ENCODE peak calls at places on chromosomes 1 and 21, in seven cellular contexts. One of them, this sample, is unnamed.

GRCh38 chr1:221487781-221488520 is 253.9 kb downstream of the DUSP10 start:
- DNase-seq in HFF-Myc: no peak
- DNase-seq in GM23338: no peak
- DNase-seq in astrocyte: peak
- DNase-seq in fibroblast of lung: peak
- DNase-seq in pancreas: no peak
- DNase-seq in HCT116: no peak
- DNase-seq in this sample: no peak

GRCh38 chr1:119477710-119478109 is 29.3 kb upstream of the HSD3B1 start:
- DNase-seq in HCT116: no peak
- DNase-seq in astrocyte: no peak
- DNase-seq in pancreas: no peak
- DNase-seq in fibroblast of lung: peak
- DNase-seq in HFF-Myc: no peak
- DNase-seq in GM23338: peak
- DNase-seq in this sample: no peak

GRCh38 chr1:46784666-46785065 is 14.2 kb upstream of the CYP4B1 start:
- DNase-seq in fibroblast of lung: no peak
- DNase-seq in GM23338: peak
- DNase-seq in HCT116: no peak
- DNase-seq in pancreas: no peak
- DNase-seq in HFF-Myc: no peak
- DNase-seq in astrocyte: no peak
- DNase-seq in this sample: no peak

GRCh38 chr1:50750021-50750619 is 209.9 kb downstream of the FAF1 start:
- DNase-seq in pancreas: no peak
- DNase-seq in HFF-Myc: peak
- DNase-seq in HCT116: peak
- DNase-seq in GM23338: peak
- DNase-seq in astrocyte: peak
- DNase-seq in fibroblast of lung: peak
- DNase-seq in this sample: no peak

GRCh38 chr1:153606194-153606593 is 6.7 kb downstream of the S100A16 start:
- DNase-seq in pancreas: no peak
- DNase-seq in fibroblast of lung: no peak
- DNase-seq in GM23338: no peak
- DNase-seq in HFF-Myc: no peak
- DNase-seq in HCT116: no peak
- DNase-seq in astrocyte: no peak
- DNase-seq in this sample: no peak

GRCh38 chr1:116356673-116357072 is 16.4 kb upstream of the ATP1A1 start:
- DNase-seq in pancreas: no peak
- DNase-seq in fibroblast of lung: peak
- DNase-seq in astrocyte: no peak
- DNase-seq in HCT116: no peak
- DNase-seq in HFF-Myc: no peak
- DNase-seq in GM23338: no peak
- DNase-seq in this sample: no peak

GRCh38 chr1:35756064-35756463 is 13.7 kb downstream of the CLSPN start:
- DNase-seq in HCT116: no peak
- DNase-seq in GM23338: no peak
- DNase-seq in astrocyte: no peak
- DNase-seq in HFF-Myc: no peak
- DNase-seq in fibroblast of lung: no peak
- DNase-seq in pancreas: no peak
- DNase-seq in this sample: no peak

GRCh38 chr1:94690033-94690712 is 130.0 kb upstream of the SLC44A3 start:
- DNase-seq in HCT116: no peak
- DNase-seq in HFF-Myc: no peak
- DNase-seq in fibroblast of lung: peak
- DNase-seq in astrocyte: peak
- DNase-seq in GM23338: no peak
- DNase-seq in pancreas: no peak
- DNase-seq in this sample: no peak

GRCh38 chr1:227947425-227947677 is 381 bp downstream of the WNT9A start:
- DNase-seq in pancreas: no peak
- DNase-seq in HCT116: no peak
- DNase-seq in astrocyte: no peak
- DNase-seq in fibroblast of lung: no peak
- DNase-seq in HFF-Myc: no peak
- DNase-seq in GM23338: no peak
- DNase-seq in this sample: peak

GRCh38 chr1:78607334-78607927 is 12.8 kb upstream of the IFI44L start:
- DNase-seq in fibroblast of lung: peak
- DNase-seq in HCT116: peak
- DNase-seq in HFF-Myc: peak
- DNase-seq in pancreas: no peak
- DNase-seq in GM23338: peak
- DNase-seq in astrocyte: peak
- DNase-seq in this sample: peak

GRCh38 chr21:36691539-36692124 is 7.3 kb upstream of the SIM2 start:
- DNase-seq in HCT116: no peak
- DNase-seq in pancreas: no peak
- DNase-seq in HFF-Myc: no peak
- DNase-seq in GM23338: peak
- DNase-seq in astrocyte: peak
- DNase-seq in fibroblast of lung: no peak
- DNase-seq in this sample: no peak

GRCh38 chr21:34701726-34702125 is 32.9 kb downstream of the CLIC6 start:
- DNase-seq in HCT116: no peak
- DNase-seq in fibroblast of lung: no peak
- DNase-seq in pancreas: no peak
- DNase-seq in GM23338: no peak
- DNase-seq in HFF-Myc: no peak
- DNase-seq in astrocyte: no peak
- DNase-seq in this sample: no peak

GRCh38 chr1:201517631-201518030 is 10.7 kb upstream of the CSRP1 start:
- DNase-seq in GM23338: no peak
- DNase-seq in astrocyte: no peak
- DNase-seq in HFF-Myc: no peak
- DNase-seq in fibroblast of lung: no peak
- DNase-seq in pancreas: no peak
- DNase-seq in HCT116: no peak
- DNase-seq in this sample: no peak

GRCh38 chr1:214665606-214666110 is 62.7 kb downstream of the CENPF start:
- DNase-seq in fibroblast of lung: no peak
- DNase-seq in HCT116: no peak
- DNase-seq in HFF-Myc: no peak
- DNase-seq in astrocyte: peak
- DNase-seq in GM23338: no peak
- DNase-seq in pancreas: no peak
- DNase-seq in this sample: no peak

DNA sequence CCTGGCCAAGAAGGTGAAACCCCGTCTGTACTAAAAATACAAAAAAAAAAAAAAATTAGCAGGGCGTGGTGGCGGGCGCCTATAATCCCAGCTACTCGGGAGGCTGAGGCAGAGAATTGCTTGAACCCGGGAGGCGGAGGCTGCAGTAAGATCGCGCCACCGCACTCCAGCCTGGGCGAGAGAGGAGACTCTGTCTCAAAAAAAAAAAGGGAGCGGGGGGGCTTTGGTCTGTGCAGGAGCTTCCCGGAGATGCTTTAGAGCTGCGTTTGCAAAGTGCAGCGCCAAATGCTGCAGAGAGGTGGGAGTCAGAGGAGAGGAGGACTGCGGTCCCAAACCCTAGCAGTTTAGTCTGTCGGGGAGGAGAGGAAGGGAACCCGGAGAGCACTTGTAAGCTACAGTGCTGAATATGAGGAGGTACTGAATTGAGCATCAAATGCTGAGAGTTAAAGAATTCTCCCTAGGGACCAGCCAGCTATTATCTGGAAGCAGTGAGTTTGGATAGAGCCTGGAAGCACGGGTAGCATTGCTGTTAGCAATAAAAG is 569 bp downstream of the FALEC start:
- DNase-seq in pancreas: no peak
- DNase-seq in fibroblast of lung: no peak
- DNase-seq in astrocyte: peak
- DNase-seq in HFF-Myc: no peak
- DNase-seq in HCT116: no peak
- DNase-seq in GM23338: peak
- DNase-seq in this sample: no peak
- TF ChIP-seq CTCF in pancreas: no peak
- TF ChIP-seq CTCF in fibroblast of lung: peak
- TF ChIP-seq CTCF in astrocyte: no peak
- TF ChIP-seq CTCF in HFF-Myc: no peak
- TF ChIP-seq CTCF in HCT116: no peak
- TF ChIP-seq CTCF in GM23338: no peak
- TF ChIP-seq CTCF in this sample: no peak

DNA sequence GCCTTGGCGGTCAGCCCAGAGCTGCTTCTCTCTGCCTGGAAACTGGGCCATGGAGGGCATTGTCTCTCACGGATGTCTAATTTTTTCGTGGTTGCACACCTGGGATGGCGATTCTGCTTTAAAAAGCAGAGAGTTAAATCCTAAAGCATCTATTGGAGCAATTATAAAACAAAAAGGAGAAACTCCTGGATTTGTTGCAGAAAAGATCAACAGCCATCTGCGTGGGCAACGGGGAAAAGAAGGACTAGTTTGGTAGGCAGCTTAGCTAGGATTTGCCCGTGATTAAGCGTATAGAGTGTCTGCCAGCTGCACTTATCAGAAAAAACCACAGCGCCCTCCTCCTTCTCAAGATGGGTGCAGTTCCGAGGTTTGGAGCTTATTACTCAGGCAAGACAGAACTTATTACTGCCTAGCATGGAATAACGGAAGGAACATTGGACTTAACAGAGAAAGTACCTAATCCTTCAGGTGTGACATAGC is 524 bp upstream of the SLC25A24 start:
- DNase-seq in fibroblast of lung: peak
- DNase-seq in HCT116: peak
- DNase-seq in pancreas: peak
- DNase-seq in HFF-Myc: peak
- DNase-seq in GM23338: peak
- DNase-seq in astrocyte: peak
- DNase-seq in this sample: peak
- TF ChIP-seq CTCF in fibroblast of lung: peak
- TF ChIP-seq CTCF in HCT116: peak
- TF ChIP-seq CTCF in pancreas: no peak
- TF ChIP-seq CTCF in HFF-Myc: peak
- TF ChIP-seq CTCF in GM23338: peak
- TF ChIP-seq CTCF in astrocyte: no peak
- TF ChIP-seq CTCF in this sample: no peak

GRCh38 chr1:18948048-18948912 is 8.2 kb downstream of the IFFO2 start:
- DNase-seq in astrocyte: peak
- DNase-seq in HCT116: no peak
- DNase-seq in GM23338: no peak
- DNase-seq in fibroblast of lung: no peak
- DNase-seq in pancreas: no peak
- DNase-seq in HFF-Myc: no peak
- DNase-seq in this sample: no peak

GRCh38 chr1:18948913-18949688 is 7.4 kb downstream of the IFFO2 start:
- DNase-seq in pancreas: peak
- DNase-seq in HFF-Myc: no peak
- DNase-seq in astrocyte: peak
- DNase-seq in fibroblast of lung: peak
- DNase-seq in HCT116: no peak
- DNase-seq in GM23338: peak
- DNase-seq in this sample: no peak

GRCh38 chr1:18951416-18951815 is 5.1 kb downstream of the IFFO2 start:
- DNase-seq in astrocyte: no peak
- DNase-seq in pancreas: no peak
- DNase-seq in HFF-Myc: no peak
- DNase-seq in HCT116: no peak
- DNase-seq in fibroblast of lung: no peak
- DNase-seq in GM23338: no peak
- DNase-seq in this sample: peak

GRCh38 chr1:18950415-18951026 is 6.0 kb downstream of the IFFO2 start:
- DNase-seq in pancreas: no peak
- DNase-seq in HFF-Myc: no peak
- DNase-seq in fibroblast of lung: no peak
- DNase-seq in GM23338: no peak
- DNase-seq in HCT116: no peak
- DNase-seq in astrocyte: no peak
- DNase-seq in this sample: peak

GRCh38 chr1:18949689-18950414 is 6.6 kb downstream of the IFFO2 start:
- DNase-seq in pancreas: no peak
- DNase-seq in HFF-Myc: no peak
- DNase-seq in HCT116: no peak
- DNase-seq in fibroblast of lung: peak
- DNase-seq in astrocyte: peak
- DNase-seq in GM23338: peak
- DNase-seq in this sample: peak
- TF ChIP-seq CTCF in pancreas: no peak
- TF ChIP-seq CTCF in HFF-Myc: no peak
- TF ChIP-seq CTCF in HCT116: no peak
- TF ChIP-seq CTCF in fibroblast of lung: peak
- TF ChIP-seq CTCF in astrocyte: no peak
- TF ChIP-seq CTCF in GM23338: peak
- TF ChIP-seq CTCF in this sample: peak

GRCh38 chr1:982765-983436 is 1.0 kb upstream of the PERM1 start:
- DNase-seq in GM23338: no peak
- DNase-seq in astrocyte: no peak
- DNase-seq in fibroblast of lung: no peak
- DNase-seq in HCT116: no peak
- DNase-seq in pancreas: no peak
- DNase-seq in HFF-Myc: no peak
- DNase-seq in this sample: no peak

GRCh38 chr1:983736-984475 is 2.0 kb upstream of the PERM1 start:
- DNase-seq in GM23338: peak
- DNase-seq in HCT116: no peak
- DNase-seq in HFF-Myc: no peak
- DNase-seq in fibroblast of lung: no peak
- DNase-seq in astrocyte: no peak
- DNase-seq in pancreas: peak
- DNase-seq in this sample: peak

GRCh38 chr1:981955-982558 is at the start of gene PERM1:
- DNase-seq in fibroblast of lung: no peak
- DNase-seq in HFF-Myc: no peak
- DNase-seq in HCT116: no peak
- DNase-seq in pancreas: no peak
- DNase-seq in GM23338: no peak
- DNase-seq in astrocyte: no peak
- DNase-seq in this sample: no peak

GRCh38 chr1:985126-985525 is 3.2 kb upstream of the PERM1 start:
- DNase-seq in GM23338: no peak
- DNase-seq in astrocyte: no peak
- DNase-seq in HCT116: no peak
- DNase-seq in pancreas: no peak
- DNase-seq in fibroblast of lung: no peak
- DNase-seq in HFF-Myc: no peak
- DNase-seq in this sample: no peak

GRCh38 chr1:984476-984814 is 2.6 kb upstream of the PERM1 start:
- DNase-seq in pancreas: no peak
- DNase-seq in astrocyte: no peak
- DNase-seq in HFF-Myc: no peak
- DNase-seq in GM23338: no peak
- DNase-seq in fibroblast of lung: no peak
- DNase-seq in HCT116: no peak
- DNase-seq in this sample: no peak
- TF ChIP-seq CTCF in pancreas: no peak
- TF ChIP-seq CTCF in astrocyte: no peak
- TF ChIP-seq CTCF in HFF-Myc: no peak
- TF ChIP-seq CTCF in GM23338: peak
- TF ChIP-seq CTCF in fibroblast of lung: no peak
- TF ChIP-seq CTCF in HCT116: no peak
- TF ChIP-seq CTCF in this sample: no peak

GRCh38 chr1:92599184-92599583 is 112.5 kb upstream of the GFI1 start:
- DNase-seq in pancreas: no peak
- DNase-seq in HCT116: peak
- DNase-seq in GM23338: peak
- DNase-seq in fibroblast of lung: peak
- DNase-seq in HFF-Myc: no peak
- DNase-seq in astrocyte: peak
- DNase-seq in this sample: peak
- TF ChIP-seq CTCF in pancreas: peak
- TF ChIP-seq CTCF in HCT116: peak
- TF ChIP-seq CTCF in GM23338: peak
- TF ChIP-seq CTCF in fibroblast of lung: peak
- TF ChIP-seq CTCF in HFF-Myc: no peak
- TF ChIP-seq CTCF in astrocyte: peak
- TF ChIP-seq CTCF in this sample: peak